ENCODE peak calls at places on chromosomes 16 and 17, in seven cellular contexts. B is spleen, Z is HepG2, K is H1, F is breast epithelium, O is suprapubic skin, X is vagina. E is an unnamed sample.

GRCh38 chr17:49469831-49470568 is 25.1 kb upstream of the NGFR start:
- DNase-seq in Z (no peak), O (no peak), F (no peak), X (no peak), K (peak), B (no peak), E (no peak)

GRCh38 chr17:12727076-12727750 is 61.5 kb downstream of the MYOCD start:
- DNase-seq in B (no peak), K (no peak), O (no peak), F (no peak), Z (no peak), X (peak), E (no peak)

GRCh38 chr16:88796278-88796677 is 7.3 kb upstream of the CDT1 start:
- DNase-seq in O (no peak), B (no peak), F (no peak), Z (no peak), X (no peak), K (no peak), E (no peak)

GRCh38 chr17:31486351-31487062 is 95.0 kb downstream of the RAB11FIP4 start:
- DNase-seq in X (no peak), B (peak), F (no peak), Z (no peak), K (no peak), O (no peak), E (no peak)

GRCh38 chr17:14793237-14793636 is 471.9 kb downstream of the PMP22 start:
- DNase-seq in O (no peak), X (no peak), Z (no peak), F (no peak), K (no peak), B (no peak), E (no peak)

GRCh38 chr16:4315185-4316102 is at the start of gene GLIS2:
- DNase-seq in F (no peak), X (no peak), K (peak), B (peak), Z (no peak), O (no peak), E (peak)

GRCh38 chr17:8924595-8924994 is 40.9 kb downstream of the PIK3R5 start:
- DNase-seq in B (no peak), F (no peak), K (no peak), X (no peak), O (no peak), Z (no peak), E (no peak)

GRCh38 chr17:29107933-29108805 is 65.2 kb downstream of the PIPOX start:
- DNase-seq in Z (peak), B (no peak), F (no peak), K (no peak), O (no peak), X (no peak), E (no peak)

GRCh38 chr17:41060052-41060604 is at the start of gene KRTAP2-3:
- DNase-seq in B (no peak), K (no peak), F (no peak), Z (peak), O (no peak), X (no peak), E (no peak)

GRCh38 chr17:65515959-65516948 is 45.2 kb downstream of the AXIN2 start:
- DNase-seq in K (peak), O (peak), F (no peak), X (no peak), Z (peak), B (no peak), E (no peak)

GRCh38 chr16:4891886-4892216 is 44.6 kb downstream of the UBN1 start:
- DNase-seq in Z (no peak), O (no peak), X (no peak), B (no peak), F (no peak), K (no peak), E (no peak)

GRCh38 chr17:16435951-16436886 is 20.8 kb downstream of the TRPV2 start:
- DNase-seq in Z (no peak), K (no peak), O (no peak), B (no peak), X (no peak), F (no peak), E (no peak)

GRCh38 chr17:16352303-16352837 is 899 bp downstream of the CENPV start:
- DNase-seq in O (peak), K (peak), F (no peak), X (no peak), B (peak), Z (peak), E (no peak)

GRCh38 chr17:64004903-64005733 is 7.0 kb downstream of the PRR29 start:
- DNase-seq in B (peak), X (peak), F (no peak), O (peak), Z (no peak), K (peak), E (no peak)

GRCh38 chr17:679491-679890 is 35.1 kb downstream of the VPS53 start:
- DNase-seq in X (no peak), K (no peak), F (no peak), O (no peak), B (no peak), Z (no peak), E (no peak)

GRCh38 chr16:85891776-85892166 is 7.2 kb upstream of the IRF8 start:
- DNase-seq in K (no peak), O (no peak), B (no peak), Z (no peak), X (no peak), F (no peak), E (no peak)

GRCh38 chr17:27295945-27296344 is 2.0 kb downstream of the WSB1 start:
- DNase-seq in O (no peak), F (no peak), B (no peak), K (no peak), Z (no peak), X (no peak), E (no peak)

GRCh38 chr16:53642094-53642493 is 61.6 kb downstream of the RPGRIP1L start:
- DNase-seq in F (no peak), B (no peak), Z (no peak), K (no peak), X (no peak), O (no peak), E (no peak)

GRCh38 chr17:8807070-8807550 is 7.9 kb upstream of the MFSD6L start:
- DNase-seq in F (no peak), O (no peak), K (peak), B (peak), X (no peak), Z (no peak), E (no peak)

GRCh38 chr16:10578474-10579316 is 1.7 kb downstream of the EMP2 start:
- DNase-seq in F (peak), O (no peak), Z (peak), X (no peak), B (no peak), K (no peak), E (peak)

GRCh38 chr17:66309793-66310192 is 7.4 kb downstream of the PRKCA start:
- DNase-seq in F (no peak), K (no peak), Z (no peak), B (no peak), O (no peak), X (no peak), E (no peak)

GRCh38 chr16:10617662-10618420 is 37.4 kb upstream of the EMP2 start:
- DNase-seq in K (no peak), X (no peak), B (no peak), F (no peak), Z (no peak), O (no peak), E (no peak)

GRCh38 chr17:81907219-81908145 is 3.7 kb downstream of the PCYT2 start:
- DNase-seq in B (no peak), Z (no peak), F (no peak), X (no peak), O (no peak), K (no peak), E (no peak)

GRCh38 chr16:81376880-81377279 is 62.1 kb downstream of the GAN start:
- DNase-seq in F (no peak), O (no peak), B (no peak), X (no peak), Z (no peak), K (no peak), E (no peak)

GRCh38 chr16:17777461-17777863 is 306.7 kb upstream of the XYLT1 start:
- DNase-seq in O (no peak), F (no peak), Z (peak), X (no peak), K (no peak), B (no peak), E (no peak)

GRCh38 chr16:83851473-83851872 is 43.7 kb downstream of the HSBP1 start:
- DNase-seq in F (no peak), B (no peak), X (no peak), K (no peak), Z (no peak), O (no peak), E (no peak)

GRCh38 chr17:9768381-9768934 is 22.9 kb downstream of the DHRS7C start:
- DNase-seq in K (no peak), F (no peak), X (no peak), B (no peak), Z (peak), O (peak), E (no peak)

GRCh38 chr16:28826141-28826540 is 3.3 kb downstream of the ATXN2L start:
- DNase-seq in X (no peak), O (no peak), K (no peak), F (no peak), B (no peak), Z (no peak), E (no peak)

GRCh38 chr16:28823719-28824547 is 1.1 kb downstream of the ATXN2L start:
- DNase-seq in Z (peak), X (no peak), F (peak), K (peak), O (peak), B (peak), E (peak)

GRCh38 chr16:28823291-28823718 is 506 bp downstream of the ATXN2L start:
- DNase-seq in F (no peak), Z (no peak), B (no peak), O (no peak), K (no peak), X (no peak), E (no peak)

GRCh38 chr16:28822520-28823290 is at the start of gene ATXN2L:
- DNase-seq in Z (peak), F (peak), K (peak), X (no peak), B (peak), O (peak), E (peak)

GRCh38 chr16:28824548-28824973 is 1.8 kb downstream of the ATXN2L start:
- DNase-seq in K (no peak), Z (no peak), O (no peak), B (no peak), F (no peak), X (no peak), E (no peak)
- H3K27ac ChIP-seq in K (peak), Z (peak), O (peak), B (peak), F (peak), X (peak), E (peak)

DNA sequence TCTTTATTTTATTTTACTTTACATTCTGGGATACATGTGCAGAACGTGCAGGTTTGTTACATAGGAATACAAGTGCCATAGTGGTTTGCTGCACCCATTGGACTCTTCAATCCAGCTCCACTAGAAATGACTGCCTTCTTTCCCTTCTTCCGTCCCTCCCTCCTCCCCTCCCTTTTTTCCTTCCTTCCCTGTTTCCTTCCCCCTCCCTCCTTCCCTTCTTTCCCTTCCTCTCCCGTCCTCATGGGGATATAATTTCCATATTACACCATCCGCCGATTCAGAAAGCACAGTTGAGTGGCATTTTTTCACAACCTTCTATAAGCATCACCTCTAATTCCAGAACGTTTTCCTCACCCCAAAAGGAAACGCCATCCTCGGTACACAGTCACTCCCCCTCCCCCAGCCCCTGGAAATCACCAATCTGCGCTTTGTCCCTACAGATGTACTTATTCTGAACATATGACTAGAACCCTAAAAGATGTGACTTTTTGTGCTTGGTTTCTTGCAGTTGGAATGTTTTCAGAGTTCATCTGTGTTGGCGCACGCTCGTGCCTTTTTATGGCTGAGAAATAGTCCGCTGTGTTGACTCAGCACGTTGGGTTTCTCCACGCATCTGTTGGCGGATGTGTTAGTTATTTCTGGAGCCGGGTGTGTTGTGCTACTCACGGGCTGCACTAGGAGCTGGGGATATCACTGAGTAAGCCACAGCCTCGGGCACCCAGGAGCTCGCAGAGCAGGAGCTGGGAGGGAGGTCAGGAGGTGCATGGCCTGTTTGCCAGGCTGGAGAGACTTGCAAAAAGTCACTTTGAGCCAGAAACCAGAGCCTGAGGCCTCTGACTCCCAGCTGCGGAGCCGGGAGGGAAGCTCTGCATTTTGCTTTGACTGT is 336.4 kb downstream of the SEC14L1 start:
- DNase-seq in K (no peak), B (no peak), Z (no peak), X (no peak), O (no peak), F (peak), E (peak)
- TF ChIP-seq CTCF in K (no peak), B (no peak), Z (no peak), X (peak), O (no peak), F (no peak), E (no peak)

DNA sequence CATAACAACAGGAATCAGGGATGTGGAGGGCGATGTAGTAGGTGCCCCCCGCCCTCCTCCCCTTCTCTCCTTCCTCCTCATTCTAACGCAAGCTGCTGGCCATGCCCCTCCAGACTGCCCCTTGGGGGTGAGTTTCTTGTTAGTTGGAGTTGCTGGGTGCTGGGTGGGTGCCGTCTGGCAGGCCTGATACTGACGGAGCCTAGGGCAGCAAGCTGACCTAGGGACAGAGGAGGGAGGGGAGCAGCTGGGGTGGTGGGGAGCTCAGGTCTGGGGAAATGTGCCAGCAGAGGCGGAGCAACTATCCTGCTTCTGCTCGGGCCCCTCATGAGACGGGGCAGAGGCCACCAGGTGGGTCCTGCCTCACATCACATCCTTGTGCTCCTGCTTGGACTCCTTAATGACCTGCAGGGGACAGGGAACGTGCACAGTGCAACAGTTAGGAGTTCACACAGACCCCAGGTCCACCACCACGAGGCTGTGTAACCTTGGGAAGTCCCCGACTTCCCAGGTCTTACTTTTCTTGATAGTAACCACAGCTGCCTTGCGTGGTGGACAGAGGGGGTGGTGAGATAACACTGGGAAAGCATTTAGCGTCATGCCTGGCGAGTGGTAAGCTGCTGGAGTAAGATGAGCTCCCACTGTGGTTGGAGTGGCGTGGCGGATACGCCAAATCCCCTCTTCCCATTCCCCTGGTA is 7.9 kb upstream of the EFTUD2 start:
- DNase-seq in Z (no peak), O (no peak), F (no peak), K (no peak), X (no peak), B (peak), E (no peak)
- TF ChIP-seq POLR2AphosphoS5 in Z (no peak), O (no peak), F (no peak), K (no peak), X (no peak), B (no peak), E (no peak)

GRCh38 chr16:50371936-50372595 is 3.3 kb upstream of the BRD7 start:
- DNase-seq in X (no peak), B (no peak), K (no peak), F (no peak), Z (peak), O (no peak), E (no peak)
- H3K27ac ChIP-seq in X (no peak), B (no peak), K (no peak), F (peak), Z (no peak), O (no peak), E (no peak)

GRCh38 chr17:43006639-43007551 is at the start of gene IFI35:
- DNase-seq in F (peak), B (peak), K (peak), Z (peak), X (no peak), O (peak), E (peak)
- TF ChIP-seq CTCF in F (peak), B (peak), K (no peak), Z (peak), X (peak), O (peak), E (peak)

GRCh38 chr16:54931757-54932660 is 1.3 kb downstream of the IRX5 start:
- DNase-seq in X (no peak), K (peak), O (no peak), Z (no peak), B (no peak), F (no peak), E (no peak)
- TF ChIP-seq POLR2AphosphoS5 in X (no peak), K (no peak), O (no peak), Z (no peak), B (no peak), F (no peak), E (no peak)

GRCh38 chr17:50690887-50691549 is 16.7 kb downstream of the ANKRD40 start:
- DNase-seq in O (no peak), B (no peak), K (no peak), Z (no peak), F (no peak), X (no peak), E (no peak)
- H3K27ac ChIP-seq in O (no peak), B (no peak), K (no peak), Z (peak), F (no peak), X (no peak), E (peak)

GRCh38 chr16:69260506-69260905 is 50.6 kb upstream of the VPS4A start:
- DNase-seq in K (no peak), X (no peak), F (no peak), Z (no peak), O (no peak), B (no peak), E (no peak)

DNA sequence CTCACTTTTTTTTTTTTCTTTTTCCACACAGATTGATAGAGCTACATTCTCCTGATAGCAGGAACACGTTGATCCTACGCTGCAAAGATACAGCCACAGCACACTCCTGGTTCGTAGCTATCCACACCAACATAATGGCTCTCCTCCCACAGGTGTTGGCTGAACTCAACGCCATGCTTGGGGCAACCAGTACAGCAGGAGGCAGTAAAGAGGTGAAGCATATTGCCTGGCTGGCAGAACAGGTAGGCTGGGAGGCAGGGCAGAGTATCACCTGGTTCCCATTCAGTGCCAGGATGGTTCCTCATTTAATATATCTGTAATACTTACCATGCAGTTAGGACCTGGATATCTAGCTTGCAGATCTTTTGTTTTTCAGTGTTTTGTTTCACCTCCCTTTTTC is 51.1 kb upstream of the VPS4A start:
- DNase-seq in Z (no peak), O (no peak), K (no peak), F (no peak), X (no peak), B (no peak), E (no peak)
- TF ChIP-seq CTCF in Z (peak), O (no peak), K (peak), F (no peak), X (no peak), B (no peak), E (no peak)